ENCODE peak calls at places on chromosomes 1 and 21, in five cellular contexts. F is H9, W is mesenchymal stem cell, B is H1, K is trophoblast cell. I is an unnamed sample.

GRCh38 chr1:103371234-103371633 is 154.3 kb upstream of the RNPC3 start:
- DNase-seq in F (no peak), W (peak), B (no peak), K (peak), I (no peak)

GRCh38 chr1:100213141-100213540 is 35.1 kb upstream of the LRRC39 start:
- DNase-seq in F (no peak), W (no peak), B (no peak), K (no peak), I (no peak)

GRCh38 chr1:182331412-182331811 is 60.2 kb downstream of the GLUL start:
- DNase-seq in F (no peak), W (no peak), B (no peak), K (no peak), I (no peak)

GRCh38 chr1:67485046-67485811 is 55.0 kb upstream of the SERBP1 start:
- DNase-seq in F (no peak), W (no peak), B (no peak), K (no peak), I (no peak)

GRCh38 chr21:35779690-35780570 is 280.4 kb downstream of the SETD4 start:
- DNase-seq in F (no peak), W (peak), B (no peak), K (no peak), I (no peak)

GRCh38 chr1:159591981-159592380 is 4.4 kb downstream of the APCS start:
- DNase-seq in F (no peak), W (no peak), B (no peak), K (no peak), I (no peak)

GRCh38 chr1:212752256-212752933 is 39.2 kb downstream of the NSL1 start:
- DNase-seq in F (no peak), W (no peak), B (no peak), K (no peak), I (no peak)

GRCh38 chr1:109649380-109649987 is 6.4 kb upstream of the GSTM4 start:
- DNase-seq in F (no peak), W (peak), B (no peak), K (no peak), I (no peak)

GRCh38 chr1:64936958-64937357 is 29.4 kb downstream of the JAK1 start:
- DNase-seq in F (no peak), W (no peak), B (no peak), K (no peak), I (no peak)

GRCh38 chr1:192167941-192168685 is 9.9 kb downstream of the RGS18 start:
- DNase-seq in F (no peak), W (peak), B (no peak), K (no peak), I (no peak)

GRCh38 chr1:81170721-81171120 is 630.0 kb upstream of the ADGRL2 start:
- DNase-seq in F (no peak), W (no peak), B (no peak), K (no peak), I (no peak)

GRCh38 chr1:16082283-16083038 is 9.0 kb upstream of the FAM131C start:
- DNase-seq in F (peak), W (peak), B (peak), K (peak), I (peak)

GRCh38 chr21:36482673-36483072 is 2.8 kb upstream of the CLDN14 start:
- DNase-seq in F (no peak), W (no peak), B (no peak), K (no peak), I (no peak)

DNA sequence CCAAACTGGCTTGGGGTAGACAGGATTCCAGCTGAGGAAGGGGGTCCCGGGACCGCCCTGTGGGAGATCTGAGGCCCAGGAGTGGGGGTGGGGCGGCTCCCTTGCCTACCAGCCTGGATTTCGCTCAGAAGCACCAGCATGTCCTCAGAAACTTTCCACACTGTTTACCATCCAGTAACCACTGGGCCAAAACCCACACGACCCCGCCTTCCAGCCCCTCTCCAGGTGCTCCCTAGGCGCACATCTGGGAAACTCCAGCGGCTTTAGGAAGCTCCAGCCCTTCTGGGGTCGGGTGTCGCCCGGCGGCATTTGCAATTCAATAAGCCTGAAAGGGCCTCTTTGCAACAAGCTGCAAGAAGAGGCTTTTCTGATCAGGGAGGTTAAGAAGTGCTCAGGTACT is 4.6 kb downstream of the RIPK4 start:
- DNase-seq in F (peak), W (no peak), B (peak), K (no peak), I (no peak)
- H3K18ac ChIP-seq in F (no peak), W (no peak), B (peak), K (peak), I (peak)

DNA sequence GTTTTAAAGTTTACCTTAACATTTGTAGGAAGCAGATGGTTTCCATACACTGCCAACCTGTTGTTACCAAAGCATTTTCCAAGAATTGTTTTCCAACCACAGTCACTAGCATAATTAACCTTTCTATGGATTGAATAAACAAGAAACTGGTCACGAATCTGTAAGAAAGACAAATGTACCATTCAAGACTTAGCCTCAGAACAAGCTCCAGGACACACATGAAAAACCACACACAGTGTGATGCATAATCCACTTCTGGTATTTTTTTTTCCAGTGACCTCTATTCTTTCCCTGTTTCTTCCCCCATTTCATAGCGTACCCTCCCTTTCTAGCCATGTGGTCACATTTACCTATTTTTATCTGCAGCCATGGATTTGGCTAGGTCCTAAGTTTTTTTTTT is 29.6 kb upstream of the C1orf87 start:
- DNase-seq in F (no peak), W (peak), B (no peak), K (no peak), I (no peak)
- H2BK12ac ChIP-seq in F (no peak), W (no peak), B (no peak), K (no peak), I (no peak)

GRCh38 chr1:32200226-32201010 is at the start of gene CCDC28B:
- DNase-seq in F (peak), W (peak), B (no peak), K (peak), I (peak)
- H3K18ac ChIP-seq in F (no peak), W (peak), B (peak), K (no peak), I (peak)

GRCh38 chr1:184824716-184825323 is 70.2 kb upstream of the EDEM3 start:
- DNase-seq in F (no peak), W (no peak), B (no peak), K (no peak), I (no peak)
- H2BK12ac ChIP-seq in F (no peak), W (no peak), B (no peak), K (no peak), I (no peak)

I was measured in neuronal stem cell.